ENCODE peak calls at places on chromosome 11, in four cellular contexts. I is foreskin fibroblast, V is fibroblast of pulmonary artery, R is heart left ventricle. D is an unnamed sample.
A peak's percentile ranks its signal among the peaks of the same experiment; 100 is the strongest.

GRCh38 chr11:124633355-124633754 is 10.7 kb downstream of the TBRG1 start:
- DNase-seq in I (no peak), V (peak; percentile 30), R (no peak), D (no peak)

GRCh38 chr11:76903325-76903724 is 42.6 kb downstream of the ACER3 start:
- DNase-seq in I (no peak), V (no peak), R (no peak), D (peak; percentile 42)

GRCh38 chr11:1012740-1013627 is 23.5 kb downstream of the MUC6 start:
- DNase-seq in I (no peak), V (no peak), R (no peak), D (no peak)

GRCh38 chr11:2129323-2129698 is 9.9 kb downstream of the IGF2 start:
- DNase-seq in I (no peak), V (no peak), R (peak; percentile 17), D (no peak)

GRCh38 chr11:10858505-10859360 is 880 bp upstream of the ZBED5 start:
- DNase-seq in I (no peak), V (no peak), R (peak; percentile 78), D (peak; percentile 46)

GRCh38 chr11:63841554-63841953 is 2.6 kb downstream of the MARK2 start:
- DNase-seq in I (peak; percentile 33), V (peak; percentile 39), R (peak; percentile 49), D (peak; percentile 52)

GRCh38 chr11:117273550-117274289 is 17.4 kb upstream of the BACE1-AS start:
- DNase-seq in I (peak; percentile 64), V (peak; percentile 87), R (no peak), D (no peak)

GRCh38 chr11:72969894-72970335 is 155.7 kb downstream of the ATG16L2 start:
- DNase-seq in I (peak; percentile 71), V (peak; percentile 66), R (no peak), D (no peak)

GRCh38 chr11:824292-824880 is 3.3 kb upstream of the CRACR2B start:
- DNase-seq in I (no peak), V (no peak), R (no peak), D (no peak)

GRCh38 chr11:115711021-115711420 is 206.8 kb upstream of the CADM1 start:
- DNase-seq in I (no peak), V (no peak), R (no peak), D (no peak)

GRCh38 chr11:78385205-78385604 is 32.4 kb downstream of the GAB2 start:
- DNase-seq in I (no peak), V (no peak), R (no peak), D (no peak)

GRCh38 chr11:125579811-125580210 is 10.5 kb downstream of the EI24 start:
- DNase-seq in I (no peak), V (no peak), R (no peak), D (no peak)

GRCh38 chr11:33897761-33898403 is 6.0 kb upstream of the LMO2 start:
- DNase-seq in I (no peak), V (no peak), R (no peak), D (no peak)

GRCh38 chr11:42772886-42773285 is 538.9 kb upstream of the API5 start:
- DNase-seq in I (no peak), V (no peak), R (no peak), D (no peak)

GRCh38 chr11:115501895-115502589 is 2.2 kb downstream of the CADM1 start:
- DNase-seq in I (no peak), V (no peak), R (no peak), D (no peak)

GRCh38 chr11:66289548-66290331 is 797 bp upstream of the YIF1A start:
- DNase-seq in I (no peak), V (no peak), R (peak; percentile 72), D (peak; percentile 77)

GRCh38 chr11:35550374-35551036 is 25.1 kb upstream of the PAMR1 start:
- DNase-seq in I (peak; percentile 32), V (no peak), R (no peak), D (no peak)

DNA sequence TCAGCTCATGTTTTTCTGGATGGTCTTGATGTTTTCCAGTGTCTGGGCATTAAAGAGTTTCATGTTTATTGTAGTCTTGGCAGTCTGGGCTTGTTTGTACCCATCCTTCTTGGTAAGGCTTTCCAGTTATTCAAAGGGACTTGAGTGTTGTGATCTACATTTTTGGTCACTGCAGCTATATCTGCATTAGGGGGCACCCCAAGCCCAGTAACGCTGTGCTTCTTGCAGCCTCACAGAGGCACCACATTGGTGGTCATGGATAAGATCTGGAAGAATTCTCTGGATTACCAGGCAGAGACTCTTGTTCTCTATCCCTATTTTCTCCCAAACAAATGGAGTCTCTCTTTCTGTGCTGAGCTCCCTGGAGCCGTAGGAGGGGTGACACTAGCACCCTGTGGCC is 451.5 kb upstream of the FAT3 start:
- DNase-seq in I (no peak), V (peak; percentile 30), R (no peak), D (peak; percentile 11)
- TF ChIP-seq CTCF in I (peak; percentile 6), V (peak; percentile 18), R (no peak), D (no peak)

DNA sequence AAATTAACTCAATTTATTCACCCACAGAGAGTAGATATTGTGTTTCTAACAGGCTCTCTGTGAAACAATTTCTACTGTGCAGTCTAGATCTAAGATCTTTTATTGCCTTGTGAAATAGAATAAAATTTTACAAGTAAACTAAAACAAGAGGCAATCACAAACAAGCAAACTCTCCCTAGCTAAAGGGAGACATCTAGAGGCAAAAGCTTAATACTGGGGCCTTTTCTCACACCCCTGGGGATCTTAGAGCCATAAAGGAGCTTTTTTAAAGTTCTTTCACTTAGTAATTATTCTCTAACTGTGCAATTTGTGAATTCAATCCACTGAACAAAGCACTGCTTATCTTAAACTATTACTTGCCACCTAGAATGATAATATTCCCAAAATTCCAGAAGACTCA is 19.7 kb downstream of the ALG9 start:
- DNase-seq in I (no peak), V (peak; percentile 53), R (no peak), D (no peak)
- TF ChIP-seq CTCF in I (peak; percentile 64), V (peak; percentile 66), R (peak; percentile 23), D (no peak)

DNA sequence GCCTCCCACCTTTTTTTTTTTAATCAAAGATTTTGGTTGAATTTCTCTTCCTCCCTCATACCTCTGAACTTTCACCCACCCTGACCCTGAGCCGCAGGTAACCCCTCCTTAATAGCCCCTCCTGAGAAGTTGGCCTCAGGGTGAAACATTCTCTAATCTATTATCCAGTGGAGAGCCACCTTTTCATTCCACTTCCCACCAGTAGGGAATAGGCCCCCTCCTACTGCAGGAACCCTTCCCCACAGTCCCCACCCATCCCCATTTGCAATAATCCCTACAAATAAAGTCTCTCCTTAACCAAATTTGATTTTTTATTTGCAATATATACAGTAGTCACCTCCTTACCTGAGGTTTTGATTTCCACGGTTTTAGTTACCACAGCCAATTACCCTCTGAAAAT is 2.1 kb upstream of the SLC35F2 start:
- DNase-seq in I (no peak), V (no peak), R (no peak), D (no peak)
- TF ChIP-seq CTCF in I (no peak), V (no peak), R (no peak), D (no peak)

DNA sequence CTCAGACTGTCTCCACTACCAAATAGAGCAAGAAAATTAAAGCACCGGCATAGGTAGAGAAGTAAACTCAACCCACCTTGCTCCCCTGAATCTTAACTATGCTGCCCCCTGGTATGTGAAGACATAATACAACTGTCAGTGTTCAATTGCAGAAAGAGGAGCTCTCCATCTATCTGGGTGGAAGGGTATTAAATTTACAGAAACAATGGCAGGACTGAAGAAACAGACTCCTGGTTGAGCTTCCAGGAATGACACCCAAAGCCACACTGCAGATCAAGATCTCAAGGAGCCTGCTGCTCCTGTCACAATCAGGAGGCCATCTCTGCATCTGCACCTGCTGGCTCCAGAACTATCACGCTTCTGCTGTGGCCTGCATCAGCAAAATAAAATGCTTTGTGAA is 132.1 kb upstream of the BMAL1 start:
- DNase-seq in I (no peak), V (no peak), R (no peak), D (no peak)
- TF ChIP-seq CTCF in I (no peak), V (no peak), R (no peak), D (no peak)

GRCh38 chr11:65217441-65218423 is 36.0 kb downstream of the CAPN1 start:
- DNase-seq in I (no peak), V (no peak), R (no peak), D (no peak)
- TF ChIP-seq CTCF in I (no peak), V (no peak), R (no peak), D (no peak)

GRCh38 chr11:30581646-30582045 is 4.5 kb downstream of the MPPED2 start:
- DNase-seq in I (no peak), V (no peak), R (no peak), D (no peak)
- TF ChIP-seq CTCF in I (no peak), V (no peak), R (no peak), D (no peak)

DNA sequence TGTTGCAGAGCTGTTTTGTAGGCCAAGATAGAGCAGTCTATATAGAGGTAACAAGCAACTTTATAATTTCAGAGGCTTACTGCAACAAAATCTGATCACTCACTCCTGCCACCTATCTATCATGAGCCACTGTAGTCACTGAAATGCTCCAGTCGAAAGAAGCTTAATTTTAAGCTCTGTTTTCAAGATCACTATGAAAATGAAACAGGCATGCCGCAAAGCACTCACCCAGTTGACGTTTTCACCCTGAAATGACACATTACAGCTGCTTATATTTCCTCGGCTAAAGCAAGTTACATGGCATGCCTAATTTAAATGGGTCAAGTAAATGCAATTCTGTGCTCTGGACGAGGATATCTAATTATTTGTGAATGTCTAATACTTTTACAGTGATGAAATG is 616.3 kb downstream of the FAM181B start:
- DNase-seq in I (no peak), V (no peak), R (no peak), D (no peak)
- TF ChIP-seq CTCF in I (no peak), V (no peak), R (no peak), D (no peak)